ENCODE peak calls at places on chromosomes 11 and 22, in six cellular contexts. F is IMR-90, I is A549, N is GM12878, R is H1, Z is K562. T is an unnamed sample.

GRCh38 chr22:40138866-40139265 is 38.9 kb upstream of the TNRC6B start:
- DNase-seq in F (no peak), I (no peak), N (no peak), R (no peak), Z (no peak), T (no peak)

GRCh38 chr11:102256251-102256650 is 61.0 kb upstream of the BIRC3 start:
- DNase-seq in F (peak), I (no peak), N (no peak), R (no peak), Z (no peak), T (no peak)

GRCh38 chr22:42938976-42939375 is 76.0 kb downstream of the PACSIN2 start:
- DNase-seq in F (no peak), I (no peak), N (no peak), R (no peak), Z (no peak), T (no peak)

GRCh38 chr11:29293825-29294224 is 723.0 kb downstream of the KCNA4 start:
- DNase-seq in F (peak), I (peak), N (peak), R (no peak), Z (no peak), T (peak)

GRCh38 chr11:74321487-74322188 is 10.2 kb upstream of the P4HA3 start:
- DNase-seq in F (peak), I (peak), N (no peak), R (peak), Z (peak), T (peak)

GRCh38 chr11:124302291-124302690 is 11.5 kb downstream of the OR8D1 start:
- DNase-seq in F (no peak), I (no peak), N (no peak), R (no peak), Z (no peak), T (no peak)

GRCh38 chr11:120197254-120197891 is 13.5 kb upstream of the OAF start:
- DNase-seq in F (no peak), I (no peak), N (no peak), R (no peak), Z (no peak), T (peak)

GRCh38 chr22:50544746-50545253 is 899 bp upstream of the KLHDC7B start:
- DNase-seq in F (no peak), I (no peak), N (no peak), R (no peak), Z (no peak), T (no peak)

GRCh38 chr11:130157111-130157510 is 2.5 kb upstream of the ST14 start:
- DNase-seq in F (no peak), I (no peak), N (no peak), R (no peak), Z (no peak), T (no peak)

DNA sequence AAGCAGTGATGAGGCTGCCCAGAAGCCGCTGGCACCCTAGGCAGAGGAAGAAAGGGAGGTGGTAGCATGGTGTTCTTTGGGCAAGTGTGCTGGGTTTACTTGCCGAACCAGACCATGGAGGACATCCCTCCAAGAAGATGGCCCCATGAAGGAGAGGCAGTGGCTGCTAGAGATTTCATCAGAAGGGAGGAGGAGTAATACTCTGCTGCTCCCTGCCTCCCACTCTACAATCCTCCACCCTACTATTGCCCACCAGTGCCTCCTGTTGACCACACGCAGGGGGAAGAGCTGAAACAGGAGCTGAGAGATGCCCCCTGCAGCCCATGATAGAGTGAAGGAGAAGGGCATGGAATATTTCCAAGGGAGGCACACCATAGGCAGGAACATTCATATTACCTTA is 51.0 kb upstream of the PRSS23 start:
- DNase-seq in F (no peak), I (peak), N (no peak), R (no peak), Z (no peak), T (no peak)
- TF ChIP-seq RFX5 in F (no peak), I (no peak), N (no peak), R (no peak), Z (no peak), T (no peak)

GRCh38 chr22:22746963-22747933 is 102.8 kb downstream of the GGTLC2 start:
- DNase-seq in F (no peak), I (no peak), N (no peak), R (no peak), Z (no peak), T (no peak)

GRCh38 chr22:22746061-22746962 is 101.9 kb downstream of the GGTLC2 start:
- DNase-seq in F (no peak), I (no peak), N (no peak), R (no peak), Z (no peak), T (no peak)

GRCh38 chr22:22748756-22749155 is 104.3 kb downstream of the GGTLC2 start:
- DNase-seq in F (no peak), I (no peak), N (no peak), R (no peak), Z (no peak), T (no peak)

GRCh38 chr22:22749167-22749758 is 104.8 kb downstream of the GGTLC2 start:
- DNase-seq in F (no peak), I (no peak), N (no peak), R (no peak), Z (no peak), T (no peak)

GRCh38 chr22:22748297-22748743 is 103.9 kb downstream of the GGTLC2 start:
- DNase-seq in F (peak), I (peak), N (no peak), R (peak), Z (peak), T (peak)
- TF ChIP-seq RFX5 in F (no peak), I (no peak), N (no peak), R (no peak), Z (no peak), T (no peak)

GRCh38 chr22:23752750-23753149 is 1.5 kb downstream of the VPREB3 start:
- DNase-seq in F (no peak), I (no peak), N (no peak), R (no peak), Z (no peak), T (no peak)

GRCh38 chr22:23750374-23750743 is 553 bp downstream of the ZNF70 start:
- DNase-seq in F (no peak), I (no peak), N (no peak), R (no peak), Z (no peak), T (no peak)

GRCh38 chr22:23750744-23751440 is at the start of gene ZNF70:
- DNase-seq in F (peak), I (peak), N (no peak), R (peak), Z (peak), T (peak)

GRCh38 chr22:23752090-23752691 is 1.3 kb upstream of the ZNF70 start:
- DNase-seq in F (no peak), I (peak), N (no peak), R (no peak), Z (no peak), T (no peak)

GRCh38 chr22:23751441-23751996 is 607 bp upstream of the ZNF70 start:
- DNase-seq in F (no peak), I (peak), N (no peak), R (no peak), Z (peak), T (no peak)
- TF ChIP-seq RFX5 in F (no peak), I (no peak), N (no peak), R (no peak), Z (no peak), T (no peak)

DNA sequence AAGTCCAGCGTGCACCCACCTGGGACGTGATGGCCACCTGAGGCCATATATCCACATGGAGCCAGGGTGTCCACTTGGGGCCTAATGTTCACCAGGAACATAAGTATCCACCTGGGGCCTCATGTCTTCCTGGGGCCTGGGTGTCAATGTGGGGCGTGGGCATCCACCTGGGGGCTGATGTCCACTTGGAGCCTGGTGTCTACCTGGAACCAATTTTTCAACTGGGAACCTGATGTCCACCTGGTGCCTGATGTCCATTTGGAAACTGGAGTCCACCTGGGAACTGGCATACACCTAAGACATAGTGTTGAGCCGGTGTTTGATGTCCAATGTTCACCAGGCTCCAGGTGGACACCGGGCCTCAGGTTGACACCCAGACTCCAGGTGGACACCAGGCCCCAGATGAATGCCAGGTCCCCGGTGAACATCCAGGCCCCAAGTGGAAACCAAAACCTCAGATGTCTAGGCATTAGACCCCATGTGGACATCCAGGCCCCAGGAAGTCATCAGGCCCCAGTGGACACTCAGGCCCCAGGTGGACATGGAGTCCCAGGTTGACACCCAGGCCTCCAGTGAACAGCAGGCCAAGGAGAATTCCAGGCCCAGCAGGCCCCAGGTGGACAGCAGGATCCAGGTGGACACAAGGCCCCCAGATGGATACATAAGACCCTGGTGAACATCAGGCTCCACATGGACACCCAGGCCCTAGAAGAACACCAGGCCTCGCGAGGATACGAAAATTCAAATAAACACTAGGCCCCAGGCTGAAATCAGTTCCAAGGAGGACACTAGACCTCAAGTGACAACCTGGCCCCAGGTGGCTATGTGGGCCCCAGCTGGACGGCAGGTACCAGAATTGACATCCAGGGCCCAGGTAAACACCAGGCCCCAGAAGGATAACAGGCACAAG is 56.0 kb upstream of the SEPTIN5 start:
- DNase-seq in F (no peak), I (no peak), N (no peak), R (no peak), Z (no peak), T (no peak)
- TF ChIP-seq RFX5 in F (no peak), I (no peak), N (no peak), R (no peak), Z (no peak), T (no peak)

GRCh38 chr22:20550851-20551744 is 43.7 kb downstream of the MED15 start:
- DNase-seq in F (peak), I (no peak), N (peak), R (no peak), Z (no peak), T (no peak)

GRCh38 chr22:20551805-20552449 is 44.5 kb downstream of the MED15 start:
- DNase-seq in F (no peak), I (no peak), N (no peak), R (no peak), Z (no peak), T (peak)

GRCh38 chr22:20553947-20554741 is 46.7 kb downstream of the MED15 start:
- DNase-seq in F (no peak), I (no peak), N (no peak), R (no peak), Z (no peak), T (no peak)

GRCh38 chr22:20552913-20553401 is 45.5 kb downstream of the MED15 start:
- DNase-seq in F (peak), I (no peak), N (no peak), R (no peak), Z (no peak), T (peak)

DNA sequence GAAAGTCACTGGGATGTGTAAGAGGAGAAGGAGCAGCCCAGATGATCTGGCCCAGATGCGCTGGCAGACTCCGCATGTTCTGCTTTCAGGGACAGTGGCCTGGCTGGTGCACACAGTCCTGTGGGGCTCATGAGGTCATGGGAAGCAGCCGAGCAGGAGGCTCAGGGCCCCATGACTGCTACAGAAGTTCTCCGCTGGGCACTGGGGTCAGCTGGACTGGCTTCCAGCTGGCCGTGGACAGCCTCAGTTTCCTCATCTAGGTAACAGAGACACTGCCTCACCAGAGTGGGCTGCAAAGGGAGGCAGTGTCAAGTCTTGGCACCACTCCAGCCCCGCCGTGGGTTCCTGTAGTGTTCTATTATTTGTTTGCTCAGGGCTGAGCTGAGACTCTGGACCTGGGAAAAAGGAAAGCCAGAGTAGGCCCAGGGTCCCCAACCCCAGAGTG is 45.1 kb downstream of the MED15 start:
- DNase-seq in F (peak), I (no peak), N (no peak), R (no peak), Z (no peak), T (peak)
- TF ChIP-seq RFX5 in F (no peak), I (no peak), N (no peak), R (no peak), Z (no peak), T (no peak)

T was measured in HepG2.